ENCODE peak calls at places on chromosomes 1 and 21, in four cellular contexts. One of them, this sample, is unnamed.

GRCh38 chr1:207084241-207084640 is 4.4 kb upstream of the C4BPB start:
- DNase-seq in PC-3: no peak
- DNase-seq in naive B cell: no peak
- DNase-seq in heart left ventricle: no peak
- DNase-seq in this sample: no peak

GRCh38 chr1:154941332-154941995 is 4.9 kb upstream of the PMVK start:
- DNase-seq in heart left ventricle: peak
- DNase-seq in PC-3: no peak
- DNase-seq in naive B cell: no peak
- DNase-seq in this sample: no peak

GRCh38 chr1:62213075-62213914 is 18.6 kb downstream of the L1TD1 start:
- DNase-seq in naive B cell: no peak
- DNase-seq in PC-3: no peak
- DNase-seq in heart left ventricle: no peak
- DNase-seq in this sample: no peak

GRCh38 chr1:41662656-41663437 is 178.4 kb upstream of the EDN2 start:
- DNase-seq in heart left ventricle: peak
- DNase-seq in naive B cell: peak
- DNase-seq in PC-3: peak
- DNase-seq in this sample: no peak

GRCh38 chr1:244280221-244280620 is 171.5 kb downstream of the ADSS2 start:
- DNase-seq in naive B cell: no peak
- DNase-seq in PC-3: peak
- DNase-seq in heart left ventricle: no peak
- DNase-seq in this sample: no peak

GRCh38 chr1:1626207-1627141 is 5.5 kb upstream of the MMP23B start:
- DNase-seq in heart left ventricle: peak
- DNase-seq in naive B cell: no peak
- DNase-seq in PC-3: no peak
- DNase-seq in this sample: no peak

GRCh38 chr1:216560527-216560926 is 137.3 kb upstream of the USH2A start:
- DNase-seq in PC-3: no peak
- DNase-seq in naive B cell: no peak
- DNase-seq in heart left ventricle: no peak
- DNase-seq in this sample: peak

GRCh38 chr1:6544831-6545230 is 9.5 kb downstream of the NOL9 start:
- DNase-seq in heart left ventricle: no peak
- DNase-seq in naive B cell: no peak
- DNase-seq in PC-3: peak
- DNase-seq in this sample: no peak

GRCh38 chr21:45386336-45386727 is 18.6 kb upstream of the COL18A1 start:
- DNase-seq in heart left ventricle: peak
- DNase-seq in PC-3: peak
- DNase-seq in naive B cell: no peak
- DNase-seq in this sample: no peak

GRCh38 chr1:8718878-8719361 is 98.5 kb downstream of the RERE start:
- DNase-seq in PC-3: no peak
- DNase-seq in naive B cell: no peak
- DNase-seq in heart left ventricle: no peak
- DNase-seq in this sample: no peak

GRCh38 chr1:201376464-201377374 is 761 bp downstream of the TNNT2 start:
- DNase-seq in naive B cell: no peak
- DNase-seq in heart left ventricle: peak
- DNase-seq in PC-3: peak
- DNase-seq in this sample: no peak

GRCh38 chr1:203135636-203136305 is 8.2 kb downstream of the ADORA1 start:
- DNase-seq in naive B cell: peak
- DNase-seq in heart left ventricle: no peak
- DNase-seq in PC-3: peak
- DNase-seq in this sample: no peak

GRCh38 chr1:75672528-75673393 is 51.7 kb upstream of the ACADM start:
- DNase-seq in heart left ventricle: no peak
- DNase-seq in naive B cell: no peak
- DNase-seq in PC-3: peak
- DNase-seq in this sample: no peak

GRCh38 chr1:152623203-152623844 is 421 bp upstream of the LCE3A start:
- DNase-seq in PC-3: peak
- DNase-seq in naive B cell: no peak
- DNase-seq in heart left ventricle: peak
- DNase-seq in this sample: no peak

GRCh38 chr1:36303650-36304360 is 2.4 kb upstream of the SH3D21 start:
- DNase-seq in heart left ventricle: no peak
- DNase-seq in naive B cell: no peak
- DNase-seq in PC-3: no peak
- DNase-seq in this sample: no peak

GRCh38 chr1:12047120-12047876 is 15.8 kb upstream of the TNFRSF8 start:
- DNase-seq in PC-3: no peak
- DNase-seq in heart left ventricle: no peak
- DNase-seq in naive B cell: peak
- DNase-seq in this sample: no peak

GRCh38 chr1:13723810-13724209 is 23.8 kb downstream of the PRDM2 start:
- DNase-seq in PC-3: no peak
- DNase-seq in naive B cell: no peak
- DNase-seq in heart left ventricle: no peak
- DNase-seq in this sample: no peak

GRCh38 chr1:88061106-88061829 is 622.8 kb upstream of the PKN2 start:
- DNase-seq in PC-3: peak
- DNase-seq in naive B cell: peak
- DNase-seq in heart left ventricle: peak
- DNase-seq in this sample: no peak

GRCh38 chr1:2554621-2555387 is 1.4 kb upstream of the TNFRSF14 start:
- DNase-seq in naive B cell: peak
- DNase-seq in PC-3: peak
- DNase-seq in heart left ventricle: peak
- DNase-seq in this sample: no peak

GRCh38 chr1:86552376-86552775 is 5.5 kb downstream of the CLCA4 start:
- DNase-seq in PC-3: no peak
- DNase-seq in naive B cell: no peak
- DNase-seq in heart left ventricle: no peak
- DNase-seq in this sample: no peak

GRCh38 chr1:217524787-217525520 is 105.9 kb downstream of the GPATCH2 start:
- DNase-seq in naive B cell: no peak
- DNase-seq in PC-3: peak
- DNase-seq in heart left ventricle: no peak
- DNase-seq in this sample: no peak

GRCh38 chr1:201020647-201021332 is 2.7 kb downstream of the KIF21B start:
- DNase-seq in naive B cell: no peak
- DNase-seq in PC-3: peak
- DNase-seq in heart left ventricle: no peak
- DNase-seq in this sample: no peak

GRCh38 chr1:215458084-215458483 is 109.0 kb upstream of the KCTD3 start:
- DNase-seq in PC-3: peak
- DNase-seq in naive B cell: no peak
- DNase-seq in heart left ventricle: no peak
- DNase-seq in this sample: no peak

GRCh38 chr1:90717665-90718410 is 736 bp upstream of the BARHL2 start:
- DNase-seq in heart left ventricle: no peak
- DNase-seq in naive B cell: no peak
- DNase-seq in PC-3: no peak
- DNase-seq in this sample: no peak

GRCh38 chr1:169149555-169150286 is 43.2 kb downstream of the ATP1B1 start:
- DNase-seq in naive B cell: no peak
- DNase-seq in heart left ventricle: no peak
- DNase-seq in PC-3: no peak
- DNase-seq in this sample: no peak

GRCh38 chr21:34986561-34987533 is 62.3 kb downstream of the RUNX1 start:
- DNase-seq in PC-3: peak
- DNase-seq in naive B cell: peak
- DNase-seq in heart left ventricle: no peak
- DNase-seq in this sample: no peak

GRCh38 chr1:22880174-22880601 is 92.5 kb downstream of the LACTBL1 start:
- DNase-seq in PC-3: peak
- DNase-seq in heart left ventricle: no peak
- DNase-seq in naive B cell: no peak
- DNase-seq in this sample: no peak

GRCh38 chr1:179924268-179924667 is 30.3 kb upstream of the CEP350 start:
- DNase-seq in naive B cell: no peak
- DNase-seq in PC-3: no peak
- DNase-seq in heart left ventricle: no peak
- DNase-seq in this sample: no peak

GRCh38 chr21:45747802-45748445 is 104.4 kb downstream of the PCBP3 start:
- DNase-seq in naive B cell: no peak
- DNase-seq in PC-3: peak
- DNase-seq in heart left ventricle: no peak
- DNase-seq in this sample: no peak

GRCh38 chr1:224736619-224737352 is 120.7 kb downstream of the CNIH3 start:
- DNase-seq in heart left ventricle: peak
- DNase-seq in PC-3: no peak
- DNase-seq in naive B cell: no peak
- DNase-seq in this sample: no peak

GRCh38 chr21:42837421-42838211 is 41.7 kb downstream of the WDR4 start:
- DNase-seq in naive B cell: no peak
- DNase-seq in PC-3: no peak
- DNase-seq in heart left ventricle: no peak
- DNase-seq in this sample: no peak

GRCh38 chr1:94675373-94675772 is 133.8 kb upstream of the F3 start:
- DNase-seq in naive B cell: no peak
- DNase-seq in PC-3: no peak
- DNase-seq in heart left ventricle: no peak
- DNase-seq in this sample: no peak

GRCh38 chr1:212455406-212456165 is 22.9 kb downstream of the NENF start:
- DNase-seq in naive B cell: peak
- DNase-seq in heart left ventricle: peak
- DNase-seq in PC-3: peak
- DNase-seq in this sample: peak

GRCh38 chr1:101203812-101204540 is 32.8 kb upstream of the S1PR1 start:
- DNase-seq in naive B cell: no peak
- DNase-seq in PC-3: peak
- DNase-seq in heart left ventricle: peak
- DNase-seq in this sample: no peak

This sample was measured in NCI-H1436 treated with DMSO at 0.1 percent for 48 hours.